ENCODE peak calls at places on chromosomes 11 and 22, in nine cellular contexts. One of them, this sample, is unnamed.

GRCh38 chr11:111454561-111455192 is 57.5 kb downstream of the BTG4 start:
- DNase-seq in T-cell: peak
- DNase-seq in GOT3: no peak
- DNase-seq in activated T-cell treated with anti-CD3 and anti-CD28 coated beads for 48 hours: peak
- DNase-seq in endodermal cell: peak
- DNase-seq in NCI-H1105 treated with DMSO at 0.1 percent for 48 hours: peak
- DNase-seq in AG08396: peak
- DNase-seq in activated CD4-positive, CD25-positive, alpha-beta regulatory T cell treated with anti-CD3 and anti-CD28 coated beads, Interleukin-2, amount 50 U/mL, for 72 hours: peak
- DNase-seq in posterior vena cava: no peak
- DNase-seq in this sample: no peak

GRCh38 chr22:38191746-38192474 is 9.9 kb upstream of the MAFF start:
- DNase-seq in GOT3: no peak
- DNase-seq in T-cell: no peak
- DNase-seq in activated CD4-positive, CD25-positive, alpha-beta regulatory T cell treated with anti-CD3 and anti-CD28 coated beads, Interleukin-2, amount 50 U/mL, for 72 hours: no peak
- DNase-seq in AG08396: no peak
- DNase-seq in activated T-cell treated with anti-CD3 and anti-CD28 coated beads for 48 hours: no peak
- DNase-seq in posterior vena cava: no peak
- DNase-seq in endodermal cell: no peak
- DNase-seq in NCI-H1105 treated with DMSO at 0.1 percent for 48 hours: no peak
- DNase-seq in this sample: no peak

GRCh38 chr11:20474176-20474950 is 86.8 kb downstream of the PRMT3 start:
- DNase-seq in activated T-cell treated with anti-CD3 and anti-CD28 coated beads for 48 hours: no peak
- DNase-seq in AG08396: no peak
- DNase-seq in GOT3: no peak
- DNase-seq in endodermal cell: peak
- DNase-seq in posterior vena cava: no peak
- DNase-seq in NCI-H1105 treated with DMSO at 0.1 percent for 48 hours: no peak
- DNase-seq in activated CD4-positive, CD25-positive, alpha-beta regulatory T cell treated with anti-CD3 and anti-CD28 coated beads, Interleukin-2, amount 50 U/mL, for 72 hours: no peak
- DNase-seq in T-cell: no peak
- DNase-seq in this sample: no peak

GRCh38 chr11:13881176-13881680 is 81.3 kb upstream of the SPON1 start:
- DNase-seq in endodermal cell: no peak
- DNase-seq in posterior vena cava: no peak
- DNase-seq in AG08396: no peak
- DNase-seq in GOT3: no peak
- DNase-seq in activated T-cell treated with anti-CD3 and anti-CD28 coated beads for 48 hours: no peak
- DNase-seq in activated CD4-positive, CD25-positive, alpha-beta regulatory T cell treated with anti-CD3 and anti-CD28 coated beads, Interleukin-2, amount 50 U/mL, for 72 hours: no peak
- DNase-seq in NCI-H1105 treated with DMSO at 0.1 percent for 48 hours: no peak
- DNase-seq in T-cell: no peak
- DNase-seq in this sample: no peak

GRCh38 chr11:9600651-9601040 is 27.2 kb downstream of the WEE1 start:
- DNase-seq in NCI-H1105 treated with DMSO at 0.1 percent for 48 hours: no peak
- DNase-seq in T-cell: no peak
- DNase-seq in GOT3: no peak
- DNase-seq in AG08396: no peak
- DNase-seq in activated CD4-positive, CD25-positive, alpha-beta regulatory T cell treated with anti-CD3 and anti-CD28 coated beads, Interleukin-2, amount 50 U/mL, for 72 hours: no peak
- DNase-seq in activated T-cell treated with anti-CD3 and anti-CD28 coated beads for 48 hours: no peak
- DNase-seq in endodermal cell: peak
- DNase-seq in posterior vena cava: no peak
- DNase-seq in this sample: no peak

GRCh38 chr22:24875862-24876506 is 70.0 kb downstream of the SGSM1 start:
- DNase-seq in NCI-H1105 treated with DMSO at 0.1 percent for 48 hours: no peak
- DNase-seq in GOT3: no peak
- DNase-seq in posterior vena cava: no peak
- DNase-seq in endodermal cell: peak
- DNase-seq in AG08396: no peak
- DNase-seq in T-cell: no peak
- DNase-seq in activated CD4-positive, CD25-positive, alpha-beta regulatory T cell treated with anti-CD3 and anti-CD28 coated beads, Interleukin-2, amount 50 U/mL, for 72 hours: no peak
- DNase-seq in activated T-cell treated with anti-CD3 and anti-CD28 coated beads for 48 hours: no peak
- DNase-seq in this sample: no peak

GRCh38 chr11:38460429-38460828 is 1862.4 kb upstream of the RAG2 start:
- DNase-seq in activated T-cell treated with anti-CD3 and anti-CD28 coated beads for 48 hours: no peak
- DNase-seq in endodermal cell: no peak
- DNase-seq in posterior vena cava: no peak
- DNase-seq in T-cell: no peak
- DNase-seq in AG08396: no peak
- DNase-seq in activated CD4-positive, CD25-positive, alpha-beta regulatory T cell treated with anti-CD3 and anti-CD28 coated beads, Interleukin-2, amount 50 U/mL, for 72 hours: no peak
- DNase-seq in GOT3: no peak
- DNase-seq in NCI-H1105 treated with DMSO at 0.1 percent for 48 hours: no peak
- DNase-seq in this sample: no peak

GRCh38 chr11:87724358-87724757 is 450.9 kb downstream of the RAB38 start:
- DNase-seq in activated CD4-positive, CD25-positive, alpha-beta regulatory T cell treated with anti-CD3 and anti-CD28 coated beads, Interleukin-2, amount 50 U/mL, for 72 hours: no peak
- DNase-seq in T-cell: no peak
- DNase-seq in endodermal cell: no peak
- DNase-seq in AG08396: no peak
- DNase-seq in GOT3: no peak
- DNase-seq in posterior vena cava: no peak
- DNase-seq in activated T-cell treated with anti-CD3 and anti-CD28 coated beads for 48 hours: no peak
- DNase-seq in NCI-H1105 treated with DMSO at 0.1 percent for 48 hours: no peak
- DNase-seq in this sample: no peak

GRCh38 chr22:17272511-17272991 is 53.3 kb upstream of the ADA2 start:
- DNase-seq in activated T-cell treated with anti-CD3 and anti-CD28 coated beads for 48 hours: no peak
- DNase-seq in NCI-H1105 treated with DMSO at 0.1 percent for 48 hours: no peak
- DNase-seq in GOT3: no peak
- DNase-seq in activated CD4-positive, CD25-positive, alpha-beta regulatory T cell treated with anti-CD3 and anti-CD28 coated beads, Interleukin-2, amount 50 U/mL, for 72 hours: peak
- DNase-seq in AG08396: no peak
- DNase-seq in T-cell: no peak
- DNase-seq in posterior vena cava: peak
- DNase-seq in endodermal cell: peak
- DNase-seq in this sample: no peak

GRCh38 chr11:111974451-111974850 is 37.3 kb downstream of the DIXDC1 start:
- DNase-seq in GOT3: no peak
- DNase-seq in posterior vena cava: no peak
- DNase-seq in endodermal cell: no peak
- DNase-seq in T-cell: no peak
- DNase-seq in activated CD4-positive, CD25-positive, alpha-beta regulatory T cell treated with anti-CD3 and anti-CD28 coated beads, Interleukin-2, amount 50 U/mL, for 72 hours: no peak
- DNase-seq in activated T-cell treated with anti-CD3 and anti-CD28 coated beads for 48 hours: no peak
- DNase-seq in AG08396: no peak
- DNase-seq in NCI-H1105 treated with DMSO at 0.1 percent for 48 hours: no peak
- DNase-seq in this sample: no peak

GRCh38 chr11:13923182-13923581 is 39.3 kb upstream of the SPON1 start:
- DNase-seq in activated T-cell treated with anti-CD3 and anti-CD28 coated beads for 48 hours: no peak
- DNase-seq in posterior vena cava: no peak
- DNase-seq in activated CD4-positive, CD25-positive, alpha-beta regulatory T cell treated with anti-CD3 and anti-CD28 coated beads, Interleukin-2, amount 50 U/mL, for 72 hours: no peak
- DNase-seq in T-cell: no peak
- DNase-seq in endodermal cell: no peak
- DNase-seq in AG08396: no peak
- DNase-seq in GOT3: no peak
- DNase-seq in NCI-H1105 treated with DMSO at 0.1 percent for 48 hours: no peak
- DNase-seq in this sample: no peak

GRCh38 chr11:94815705-94816344 is 47.7 kb downstream of the AMOTL1 start:
- DNase-seq in activated CD4-positive, CD25-positive, alpha-beta regulatory T cell treated with anti-CD3 and anti-CD28 coated beads, Interleukin-2, amount 50 U/mL, for 72 hours: no peak
- DNase-seq in AG08396: no peak
- DNase-seq in activated T-cell treated with anti-CD3 and anti-CD28 coated beads for 48 hours: no peak
- DNase-seq in T-cell: no peak
- DNase-seq in GOT3: no peak
- DNase-seq in posterior vena cava: no peak
- DNase-seq in NCI-H1105 treated with DMSO at 0.1 percent for 48 hours: no peak
- DNase-seq in endodermal cell: peak
- DNase-seq in this sample: no peak

GRCh38 chr22:44142421-44143116 is 38.2 kb upstream of the PARVG start:
- DNase-seq in GOT3: no peak
- DNase-seq in NCI-H1105 treated with DMSO at 0.1 percent for 48 hours: no peak
- DNase-seq in endodermal cell: no peak
- DNase-seq in activated T-cell treated with anti-CD3 and anti-CD28 coated beads for 48 hours: no peak
- DNase-seq in AG08396: no peak
- DNase-seq in activated CD4-positive, CD25-positive, alpha-beta regulatory T cell treated with anti-CD3 and anti-CD28 coated beads, Interleukin-2, amount 50 U/mL, for 72 hours: no peak
- DNase-seq in posterior vena cava: no peak
- DNase-seq in T-cell: no peak
- DNase-seq in this sample: no peak

GRCh38 chr11:9265211-9266131 is at the start of gene DENND5A:
- DNase-seq in activated CD4-positive, CD25-positive, alpha-beta regulatory T cell treated with anti-CD3 and anti-CD28 coated beads, Interleukin-2, amount 50 U/mL, for 72 hours: no peak
- DNase-seq in T-cell: peak
- DNase-seq in activated T-cell treated with anti-CD3 and anti-CD28 coated beads for 48 hours: peak
- DNase-seq in GOT3: no peak
- DNase-seq in posterior vena cava: peak
- DNase-seq in AG08396: peak
- DNase-seq in endodermal cell: peak
- DNase-seq in NCI-H1105 treated with DMSO at 0.1 percent for 48 hours: peak
- DNase-seq in this sample: no peak

GRCh38 chr11:9231848-9232177 is 33.3 kb downstream of the DENND5A start:
- DNase-seq in activated CD4-positive, CD25-positive, alpha-beta regulatory T cell treated with anti-CD3 and anti-CD28 coated beads, Interleukin-2, amount 50 U/mL, for 72 hours: no peak
- DNase-seq in activated T-cell treated with anti-CD3 and anti-CD28 coated beads for 48 hours: no peak
- DNase-seq in T-cell: no peak
- DNase-seq in AG08396: peak
- DNase-seq in endodermal cell: no peak
- DNase-seq in GOT3: no peak
- DNase-seq in NCI-H1105 treated with DMSO at 0.1 percent for 48 hours: no peak
- DNase-seq in posterior vena cava: no peak
- DNase-seq in this sample: no peak

GRCh38 chr11:128568166-128568778 is 19.1 kb downstream of the ETS1 start:
- DNase-seq in posterior vena cava: no peak
- DNase-seq in AG08396: no peak
- DNase-seq in T-cell: no peak
- DNase-seq in GOT3: no peak
- DNase-seq in activated T-cell treated with anti-CD3 and anti-CD28 coated beads for 48 hours: no peak
- DNase-seq in endodermal cell: peak
- DNase-seq in activated CD4-positive, CD25-positive, alpha-beta regulatory T cell treated with anti-CD3 and anti-CD28 coated beads, Interleukin-2, amount 50 U/mL, for 72 hours: peak
- DNase-seq in NCI-H1105 treated with DMSO at 0.1 percent for 48 hours: no peak
- DNase-seq in this sample: no peak

This sample was measured in cerebellar nuclear complex.